ENCODE peak calls at places on chromosomes 1 and 21, in four cellular contexts. J is GM10248, T is transverse colon, Y is fibroblast of pulmonary artery. B is an unnamed sample.

GRCh38 chr1:161730050-161730564 is 8.8 kb downstream of the FCRLB start:
- DNase-seq in Y (peak; percentile 51), J (peak; percentile 25), T (no peak), B (no peak)

GRCh38 chr1:149915429-149916192 is 2.0 kb downstream of the SV2A start:
- DNase-seq in T (no peak), J (no peak), Y (no peak), B (no peak)

GRCh38 chr1:6924891-6925290 is 139.6 kb downstream of the CAMTA1 start:
- DNase-seq in Y (no peak), T (no peak), J (no peak), B (no peak)

GRCh38 chr1:225691377-225691776 is 38.5 kb upstream of the ENAH start:
- DNase-seq in T (no peak), Y (peak; percentile 26), J (no peak), B (no peak)

GRCh38 chr1:229406798-229407197 is 27.1 kb downstream of the ACTA1 start:
- DNase-seq in Y (no peak), J (no peak), T (peak; percentile 22), B (no peak)

GRCh38 chr1:10540277-10541005 is 65.7 kb downstream of the PEX14 start:
- DNase-seq in T (no peak), Y (peak; percentile 75), J (no peak), B (no peak)

GRCh38 chr1:62406576-62406975 is 30.3 kb upstream of the USP1 start:
- DNase-seq in J (no peak), T (no peak), Y (no peak), B (no peak)

GRCh38 chr1:209755926-209756607 is at the start of gene TRAF3IP3:
- DNase-seq in T (peak; percentile 71), Y (no peak), J (peak; percentile 76), B (no peak)

GRCh38 chr1:168613689-168614655 is 37.6 kb downstream of the XCL1 start:
- DNase-seq in Y (no peak), J (no peak), T (no peak), B (no peak)

DNA sequence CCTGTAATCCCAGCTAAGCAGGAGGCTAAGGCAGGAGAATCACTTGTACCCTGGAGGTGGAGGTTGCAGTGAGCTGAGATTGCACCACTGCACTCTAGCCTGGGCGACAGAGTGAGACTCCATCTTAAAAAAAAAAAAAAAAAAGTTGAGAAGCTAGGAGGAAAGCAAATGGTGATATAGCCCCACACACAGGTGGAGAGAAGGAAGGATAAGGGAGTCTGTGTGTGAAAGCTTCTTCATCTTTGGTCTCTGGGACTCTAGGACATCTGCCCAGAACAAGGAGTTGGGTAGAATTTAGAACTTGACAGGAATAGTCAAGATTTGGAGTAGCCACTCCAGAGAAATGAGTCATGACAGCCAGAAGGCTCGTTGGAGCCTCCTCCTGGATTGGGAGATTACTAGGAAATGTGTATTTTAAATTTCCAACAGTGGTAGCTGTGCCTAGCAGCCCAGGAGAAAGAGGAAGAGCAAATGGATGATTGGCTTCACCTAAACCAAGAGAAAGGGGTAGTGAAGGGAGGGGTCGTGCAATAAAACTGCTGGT is 19.9 kb downstream of the NPL start:
- DNase-seq in J (no peak), T (no peak), Y (no peak), B (no peak)
- TF ChIP-seq CTCF in J (no peak), T (no peak), Y (no peak), B (no peak)

GRCh38 chr1:56411484-56412180 is 167.7 kb downstream of the PLPP3 start:
- DNase-seq in J (no peak), T (no peak), Y (peak; percentile 62), B (no peak)
- TF ChIP-seq CTCF in J (no peak), T (no peak), Y (peak; percentile 41), B (no peak)

DNA sequence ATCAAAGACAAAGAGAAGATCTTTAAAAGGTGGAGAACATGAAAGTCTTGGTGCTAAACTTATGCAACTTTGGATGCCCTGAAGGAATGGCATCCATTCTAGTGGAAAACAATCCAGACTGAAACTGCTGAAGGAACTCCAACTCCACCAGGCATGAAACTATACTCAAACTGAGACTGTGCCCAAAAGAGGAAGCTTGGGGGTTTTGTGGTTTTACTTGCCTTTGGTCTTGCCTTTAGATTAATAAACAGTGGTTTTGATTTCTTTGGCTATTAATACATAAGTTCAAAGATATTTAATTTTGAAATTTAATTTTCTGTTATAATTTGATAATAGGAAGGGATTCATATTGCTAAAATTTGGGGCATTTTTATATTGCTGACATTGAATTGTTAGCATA is 17.4 kb upstream of the SLC30A10 start:
- DNase-seq in Y (no peak), T (no peak), J (no peak), B (no peak)
- TF ChIP-seq CTCF in Y (no peak), T (no peak), J (no peak), B (no peak)

GRCh38 chr21:29166853-29167252 is 36.4 kb downstream of the MAP3K7CL start:
- DNase-seq in J (no peak), Y (no peak), T (no peak), B (no peak)

GRCh38 chr21:29166333-29166732 is 35.9 kb downstream of the MAP3K7CL start:
- DNase-seq in Y (no peak), J (no peak), T (no peak), B (no peak)

GRCh38 chr21:29168874-29169273 is 38.4 kb downstream of the MAP3K7CL start:
- DNase-seq in Y (no peak), T (no peak), J (no peak), B (no peak)

GRCh38 chr21:29163381-29164115 is 33.1 kb downstream of the MAP3K7CL start:
- DNase-seq in T (no peak), J (no peak), Y (peak; percentile 52), B (no peak)

GRCh38 chr21:29164330-29164942 is 34.0 kb downstream of the MAP3K7CL start:
- DNase-seq in T (no peak), J (peak; percentile 30), Y (peak; percentile 93), B (no peak)
- TF ChIP-seq CTCF in T (peak; percentile 60), J (peak; percentile 27), Y (peak; percentile 84), B (peak; percentile 64)

DNA sequence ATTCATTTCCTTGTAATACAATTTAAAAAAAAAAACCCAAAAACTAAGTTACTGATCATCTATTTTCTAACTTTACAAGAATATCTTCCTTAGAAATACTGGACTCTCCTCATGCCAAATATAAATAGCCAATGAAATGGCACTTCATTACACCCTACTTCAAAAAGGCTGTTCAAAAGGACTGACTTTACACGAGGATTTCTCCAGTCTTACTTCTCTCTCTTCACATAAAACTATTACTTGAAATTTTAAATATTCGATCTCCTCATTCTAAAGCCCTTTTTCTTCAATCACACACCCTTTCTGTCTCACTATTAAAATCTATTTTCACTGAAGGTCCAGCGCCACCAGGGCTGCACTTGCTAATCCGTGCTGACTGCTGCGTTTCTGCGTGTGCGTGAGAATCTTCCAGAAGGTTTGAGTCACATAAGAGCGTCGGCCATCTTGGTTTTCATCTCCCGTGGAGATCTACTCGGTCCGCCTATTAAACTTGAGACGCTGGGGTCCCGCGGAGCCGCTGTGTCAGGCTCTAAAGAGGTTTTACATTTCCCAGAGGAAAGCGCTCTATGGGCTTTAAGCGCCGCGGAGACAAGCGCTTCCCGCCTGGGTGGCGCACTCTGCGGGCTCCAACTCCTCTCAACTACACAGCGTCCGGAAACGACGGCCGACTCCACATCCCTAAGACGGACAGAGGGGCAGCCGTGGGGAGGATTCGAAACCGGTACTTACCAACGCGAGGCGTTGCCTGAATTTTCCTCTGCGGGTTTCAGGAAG is 643 bp downstream of the LRIF1 start:
- DNase-seq in J (peak; percentile 56), Y (peak; percentile 89), T (peak; percentile 48), B (no peak)
- TF ChIP-seq CTCF in J (peak; percentile 8), Y (peak; percentile 24), T (no peak), B (no peak)

DNA sequence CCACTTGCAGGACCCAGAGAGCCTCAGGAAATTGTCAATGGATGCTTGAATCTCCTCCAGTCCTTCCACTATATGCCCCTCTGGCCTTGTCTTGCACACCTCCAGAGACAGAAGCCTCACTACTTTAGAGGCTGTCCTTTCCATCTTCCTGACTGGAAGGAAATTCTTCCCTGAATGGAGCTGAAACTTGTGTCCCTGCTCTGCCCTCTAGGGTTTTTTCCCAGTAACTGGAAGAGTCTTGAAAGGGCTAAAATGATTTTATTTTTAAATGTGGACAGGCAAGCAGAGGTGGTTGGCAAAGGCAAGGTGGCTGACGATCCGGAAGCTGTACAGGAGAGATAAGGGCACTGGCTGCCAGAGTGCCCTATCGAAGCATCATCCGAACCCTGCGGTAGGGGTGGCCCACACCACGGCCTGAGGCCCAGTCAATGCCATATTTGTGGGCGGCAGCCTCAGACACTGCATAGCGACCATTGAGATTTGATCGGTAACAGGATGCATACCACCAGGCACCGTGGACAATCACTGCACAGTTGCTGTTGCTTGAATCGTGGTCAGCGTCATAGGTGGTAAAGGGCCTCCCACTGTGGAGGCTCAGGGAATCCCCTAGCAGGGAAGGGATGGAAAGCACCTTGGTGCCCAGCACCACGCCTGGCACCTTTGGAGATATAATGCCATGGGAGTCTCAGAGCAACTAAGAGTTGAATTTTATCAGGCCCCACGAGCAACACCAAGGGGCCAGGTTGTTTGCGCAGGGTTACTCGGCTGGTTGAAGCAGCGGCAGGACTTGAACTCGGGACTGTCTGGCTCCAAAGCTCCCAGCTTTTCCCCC is 2.3 kb upstream of the MAP3K6 start:
- DNase-seq in J (no peak), T (no peak), Y (peak; percentile 46), B (no peak)
- TF ChIP-seq CTCF in J (no peak), T (no peak), Y (peak; percentile 36), B (no peak)

GRCh38 chr1:106194206-106194605 is 862.3 kb upstream of the PRMT6 start:
- DNase-seq in J (no peak), T (no peak), Y (no peak), B (no peak)
- TF ChIP-seq CTCF in J (no peak), T (no peak), Y (no peak), B (no peak)

GRCh38 chr1:21244986-21245687 is 45.1 kb downstream of the ECE1 start:
- DNase-seq in T (no peak), J (no peak), Y (no peak), B (no peak)
- TF ChIP-seq CTCF in T (peak; percentile 22), J (peak; percentile 3), Y (peak; percentile 47), B (no peak)

DNA sequence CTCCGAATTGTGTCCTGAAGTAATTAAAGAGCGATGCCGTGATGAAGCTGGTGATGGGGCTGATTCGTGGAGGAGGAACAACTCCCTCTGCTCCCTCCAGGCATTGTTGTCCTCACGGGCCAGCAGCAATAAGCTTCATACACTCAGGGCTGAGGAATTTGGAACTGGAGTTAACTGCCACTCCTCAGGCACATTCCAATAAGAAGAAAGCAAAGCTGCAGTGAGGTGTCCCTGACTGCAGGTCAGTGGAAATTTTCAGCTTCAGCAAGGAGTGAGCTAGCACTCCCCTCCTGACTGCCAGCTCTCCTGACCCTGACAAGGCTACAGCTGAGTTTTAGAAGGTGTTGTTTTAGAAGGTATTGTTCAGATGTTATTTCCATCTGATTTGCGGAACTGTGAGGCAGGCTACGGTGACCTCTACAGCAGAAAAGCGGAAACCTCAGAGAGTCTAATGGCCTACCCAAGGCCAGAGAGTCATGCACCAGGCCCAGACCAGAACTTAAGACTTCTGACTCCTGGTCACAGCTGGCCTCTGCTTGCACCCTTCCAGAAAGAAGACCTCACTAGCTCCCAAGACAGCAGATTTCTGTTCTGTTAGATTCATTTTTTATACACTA is 148.8 kb downstream of the TGFBR3 start:
- DNase-seq in J (no peak), Y (peak; percentile 83), T (peak; percentile 16), B (no peak)
- TF ChIP-seq CTCF in J (no peak), Y (no peak), T (no peak), B (no peak)